ENCODE peak calls at places on chromosomes 2 and 18, in seven cellular contexts. W is IMR-90, V is H9, G is H1, U is neuronal stem cell, J is mesenchymal stem cell, O is trophoblast cell. M is an unnamed sample.

GRCh38 chr2:172427990-172428840 is 829 bp downstream of the ITGA6 start:
- DNase-seq in G (peak), J (peak), W (no peak), U (peak), O (peak), V (peak), M (peak)

GRCh38 chr18:8844721-8845148 is 139.4 kb downstream of the MTCL1 start:
- DNase-seq in O (peak), J (no peak), V (no peak), U (no peak), W (peak), G (no peak), M (no peak)

GRCh38 chr2:27960237-27960912 is 69.8 kb downstream of the BABAM2 start:
- DNase-seq in W (peak), J (peak), V (no peak), O (no peak), U (no peak), G (no peak), M (no peak)

GRCh38 chr2:120539937-120540718 is 194.2 kb downstream of the INHBB start:
- DNase-seq in V (no peak), W (peak), G (no peak), J (peak), O (peak), U (no peak), M (peak)

GRCh38 chr2:95298471-95299111 is 1.4 kb downstream of the KCNIP3 start:
- DNase-seq in O (peak), J (no peak), G (no peak), W (no peak), U (no peak), V (no peak), M (no peak)

GRCh38 chr18:51716277-51716676 is 518.8 kb upstream of the MEX3C start:
- DNase-seq in G (no peak), V (no peak), U (no peak), O (no peak), W (no peak), J (no peak), M (no peak)

GRCh38 chr18:62334110-62334509 is 9.0 kb downstream of the TNFRSF11A start:
- DNase-seq in O (no peak), W (peak), J (no peak), V (no peak), U (no peak), G (peak), M (no peak)

GRCh38 chr2:68434981-68435380 is 32.1 kb downstream of the FBXO48 start:
- DNase-seq in W (no peak), G (no peak), J (no peak), O (no peak), V (no peak), U (no peak), M (no peak)

GRCh38 chr2:122692400-122693083 is 937.1 kb downstream of the TSN start:
- DNase-seq in V (no peak), U (no peak), W (no peak), G (no peak), J (no peak), O (no peak), M (no peak)

GRCh38 chr2:80269806-80270205 is 34.7 kb downstream of the LRRTM1 start:
- DNase-seq in O (no peak), W (no peak), J (no peak), G (no peak), V (no peak), U (no peak), M (no peak)

GRCh38 chr2:240856151-240856980 is 12.3 kb upstream of the AGXT start:
- DNase-seq in G (peak), U (no peak), J (no peak), O (no peak), W (no peak), V (peak), M (peak)

GRCh38 chr2:218030409-218031195 is 27.8 kb upstream of the TNS1 start:
- DNase-seq in V (no peak), U (no peak), G (peak), O (no peak), J (no peak), W (no peak), M (no peak)

GRCh38 chr2:61943251-61943650 is 37.8 kb downstream of the COMMD1 start:
- DNase-seq in J (no peak), W (peak), G (no peak), V (no peak), U (no peak), O (no peak), M (no peak)

GRCh38 chr18:12281861-12282260 is 26.2 kb upstream of the TUBB6 start:
- DNase-seq in G (no peak), V (no peak), W (no peak), J (no peak), U (no peak), O (peak), M (peak)

GRCh38 chr2:19538411-19538963 is 180.1 kb upstream of the OSR1 start:
- DNase-seq in O (peak), U (no peak), W (peak), J (peak), G (no peak), V (no peak), M (peak)

GRCh38 chr2:170770008-170770303 is 222 bp upstream of the ERICH2 start:
- DNase-seq in V (no peak), J (no peak), W (no peak), U (no peak), G (no peak), O (no peak), M (no peak)

GRCh38 chr2:156947261-156947660 is 310.2 kb upstream of the GALNT5 start:
- DNase-seq in U (no peak), G (no peak), O (no peak), W (peak), J (no peak), V (no peak), M (no peak)

GRCh38 chr18:72984290-72984689 is 116.5 kb upstream of the NETO1 start:
- DNase-seq in U (no peak), W (no peak), J (no peak), V (no peak), O (no peak), G (no peak), M (no peak)

GRCh38 chr2:53490659-53491058 is 276.9 kb upstream of the CHAC2 start:
- DNase-seq in V (no peak), O (no peak), G (no peak), W (peak), U (no peak), J (peak), M (no peak)

GRCh38 chr18:50659091-50660003 is 99.5 kb downstream of the MAPK4 start:
- DNase-seq in O (peak), G (no peak), U (no peak), V (no peak), J (no peak), W (peak), M (peak)

GRCh38 chr2:190986221-190986953 is 27.6 kb downstream of the STAT1 start:
- DNase-seq in G (no peak), W (no peak), J (no peak), U (no peak), O (no peak), V (no peak), M (peak)

GRCh38 chr2:80429251-80429650 is 124.7 kb upstream of the LRRTM1 start:
- DNase-seq in W (no peak), O (no peak), J (no peak), V (no peak), G (no peak), U (no peak), M (peak)

GRCh38 chr2:21650566-21650965 is 526.8 kb downstream of the TDRD15 start:
- DNase-seq in V (no peak), U (no peak), O (peak), G (no peak), J (no peak), W (peak), M (peak)

GRCh38 chr2:156537147-156537546 is 101.0 kb downstream of the GPD2 start:
- DNase-seq in O (peak), V (no peak), W (peak), G (no peak), U (no peak), J (no peak), M (peak)

GRCh38 chr2:146806295-146807005 is 1038.4 kb upstream of the ACVR2A start:
- DNase-seq in V (no peak), J (no peak), W (peak), U (no peak), O (no peak), G (no peak), M (no peak)

GRCh38 chr2:96116424-96116878 is at the start of gene ADRA2B:
- DNase-seq in O (peak), G (peak), V (peak), W (no peak), U (peak), J (peak), M (peak)

GRCh38 chr18:34867520-34867919 is 157.4 kb downstream of the DTNA start:
- DNase-seq in G (peak), W (no peak), J (peak), O (no peak), U (no peak), V (peak), M (peak)

GRCh38 chr2:42010743-42011298 is 37.0 kb upstream of the PKDCC start:
- DNase-seq in U (no peak), V (no peak), G (no peak), W (peak), J (peak), O (no peak), M (no peak)

GRCh38 chr2:23669413-23670244 is 257.3 kb downstream of the ATAD2B start:
- DNase-seq in V (no peak), J (no peak), G (no peak), O (no peak), W (peak), U (no peak), M (peak)

GRCh38 chr18:68262697-68263293 is 452.1 kb downstream of the TMX3 start:
- DNase-seq in G (no peak), O (peak), J (peak), W (peak), V (no peak), U (no peak), M (no peak)

GRCh38 chr2:42871372-42871771 is 79.0 kb upstream of the HAAO start:
- DNase-seq in W (no peak), G (no peak), U (no peak), V (no peak), O (no peak), J (no peak), M (no peak)

GRCh38 chr2:72104821-72105588 is 42.7 kb downstream of the CYP26B1 start:
- DNase-seq in U (no peak), G (peak), J (no peak), O (no peak), W (no peak), V (peak), M (peak)

GRCh38 chr2:9778012-9778411 is 65.3 kb upstream of the TAF1B start:
- DNase-seq in O (peak), J (no peak), V (peak), U (no peak), W (no peak), G (no peak), M (no peak)

GRCh38 chr2:197911667-197912066 is 107.3 kb downstream of the PLCL1 start:
- DNase-seq in W (no peak), V (no peak), O (peak), J (no peak), G (no peak), U (no peak), M (peak)

GRCh38 chr2:236984046-236984445 is 101.6 kb upstream of the COPS8 start:
- DNase-seq in V (no peak), G (no peak), O (no peak), U (no peak), J (no peak), W (no peak), M (no peak)

GRCh38 chr2:138364554-138365162 is 136.9 kb upstream of the SPOPL start:
- DNase-seq in U (no peak), V (no peak), J (no peak), G (no peak), W (peak), O (no peak), M (no peak)
- H3K4me2 ChIP-seq in U (no peak), V (no peak), J (no peak), G (no peak), W (no peak), O (no peak), M (no peak)

GRCh38 chr18:26425148-26425531 is 123.2 kb downstream of the KCTD1 start:
- DNase-seq in V (no peak), U (no peak), O (no peak), W (peak), J (no peak), G (peak), M (no peak)

GRCh38 chr18:26424428-26425147 is 123.8 kb downstream of the KCTD1 start:
- DNase-seq in G (peak), O (peak), U (no peak), V (no peak), J (no peak), W (no peak), M (no peak)

GRCh38 chr18:26432651-26433424 is 115.5 kb downstream of the KCTD1 start:
- DNase-seq in J (no peak), G (peak), V (no peak), W (no peak), O (no peak), U (no peak), M (no peak)

GRCh38 chr18:26434887-26435286 is 113.5 kb downstream of the KCTD1 start:
- DNase-seq in G (no peak), O (no peak), V (no peak), U (no peak), J (no peak), W (no peak), M (no peak)

DNA sequence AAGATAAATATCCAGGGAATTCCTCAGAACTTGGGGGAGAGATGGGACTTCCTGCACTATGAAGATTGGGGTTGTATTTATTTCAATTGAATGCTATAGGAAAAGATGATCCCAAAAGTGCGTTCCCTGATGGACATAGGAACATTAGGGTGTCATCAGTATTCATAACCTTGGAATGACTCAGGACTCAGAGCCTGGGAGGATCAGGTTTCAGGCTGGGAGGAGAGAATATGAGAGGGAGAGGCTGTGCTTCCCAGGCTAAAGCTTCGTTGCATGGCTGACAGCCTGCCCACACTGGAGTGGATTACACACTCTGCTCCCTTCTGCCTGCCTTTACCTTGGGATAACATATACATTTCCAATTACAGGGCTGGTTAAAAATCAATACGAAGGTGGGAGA is 118.8 kb downstream of the KCTD1 start:
- DNase-seq in U (no peak), V (no peak), W (peak), G (peak), O (peak), J (peak), M (peak)
- H3K27ac ChIP-seq in U (no peak), V (no peak), W (no peak), G (no peak), O (no peak), J (no peak), M (no peak)

GRCh38 chr2:202423139-202423538 is 47.0 kb downstream of the BMPR2 start:
- DNase-seq in V (no peak), G (no peak), W (no peak), O (no peak), J (no peak), U (no peak), M (no peak)

GRCh38 chr2:202429164-202429980 is 53.2 kb downstream of the BMPR2 start:
- DNase-seq in V (no peak), J (peak), U (no peak), W (peak), O (no peak), G (no peak), M (no peak)

GRCh38 chr2:202425036-202425435 is 48.9 kb downstream of the BMPR2 start:
- DNase-seq in J (no peak), O (peak), W (no peak), G (no peak), U (no peak), V (no peak), M (no peak)

GRCh38 chr2:202426751-202427150 is 50.6 kb downstream of the BMPR2 start:
- DNase-seq in W (no peak), G (no peak), U (no peak), O (no peak), V (no peak), J (no peak), M (no peak)
- H3K18ac ChIP-seq in W (no peak), G (no peak), U (no peak), O (no peak), V (no peak), J (no peak), M (no peak)

GRCh38 chr18:65206551-65207260 is 544.1 kb upstream of the CDH7 start:
- DNase-seq in W (no peak), J (no peak), V (peak), G (peak), O (no peak), U (no peak), M (peak)
- H3K4me2 ChIP-seq in W (no peak), J (no peak), V (no peak), G (no peak), O (no peak), U (no peak), M (no peak)

DNA sequence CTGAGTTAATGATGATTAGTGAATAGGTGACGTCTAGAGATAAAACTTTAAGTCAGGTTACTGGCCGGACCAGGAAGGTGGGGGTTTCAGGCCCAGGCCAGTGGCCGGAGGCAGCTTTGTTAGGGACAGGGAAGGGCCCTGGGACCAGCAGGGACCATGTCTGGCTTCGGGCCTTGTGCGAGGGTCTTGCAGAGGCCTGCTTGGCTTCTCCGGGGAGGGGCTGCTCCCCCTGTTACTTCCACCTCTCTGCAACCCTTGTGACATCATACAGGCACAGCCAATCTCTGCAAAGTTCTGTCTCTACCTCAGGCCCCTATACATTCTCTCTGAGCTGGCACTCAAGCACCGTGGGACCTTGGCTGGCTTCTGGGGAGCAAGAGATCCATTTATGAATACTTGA is at the start of gene ALLC:
- DNase-seq in G (no peak), W (no peak), V (peak), U (no peak), O (no peak), J (no peak), M (no peak)
- H3K27ac ChIP-seq in G (no peak), W (peak), V (no peak), U (no peak), O (no peak), J (no peak), M (no peak)

DNA sequence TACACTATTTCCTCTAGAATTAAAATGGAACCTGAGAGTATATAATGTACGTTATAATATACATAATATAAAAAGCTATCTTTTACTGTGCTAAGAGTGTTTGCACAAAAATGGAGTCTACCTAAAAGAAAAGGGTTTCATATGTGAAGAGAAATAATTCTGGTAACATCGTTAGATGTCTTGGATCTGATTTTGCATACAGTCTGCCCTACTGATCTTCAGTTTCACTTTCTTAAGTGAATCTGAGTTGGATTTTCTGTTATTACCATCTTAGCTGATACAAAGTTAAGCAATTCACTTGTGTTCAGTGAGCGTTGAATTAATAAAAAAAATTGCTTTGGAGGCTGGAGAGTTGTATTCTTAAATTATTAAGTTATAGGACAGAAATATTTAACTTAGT is 502.1 kb upstream of the TMEFF2 start:
- DNase-seq in G (no peak), V (no peak), O (no peak), J (no peak), U (no peak), W (no peak), M (no peak)
- H3K18ac ChIP-seq in G (no peak), V (no peak), O (no peak), J (no peak), U (no peak), W (no peak), M (no peak)